ENCODE peak calls at places on chromosomes 4 and X, in six cellular contexts. One of them, this sample, is unnamed.

GRCh38 chr4:183333983-183334382 is 11.8 kb upstream of the CLDN24 start:
- DNase-seq in cardiac fibroblast: no peak
- DNase-seq in stimulated activated CD4-positive, alpha-beta T cell treated with anti-CD3 and anti-CD28 coated beads, Interleukin-15, amount 100 ng/mL, for 1 hour: no peak
- DNase-seq in CD8-positive, alpha-beta memory T cell: no peak
- DNase-seq in HepG2: peak
- DNase-seq in activated T-helper 1 cell treated with anti-CD3 and anti-CD28 coated beads, Interleukin-2, amount 50 U/mL, for 16 hours: no peak
- DNase-seq in this sample: peak

GRCh38 chrX:20053537-20053936 is 62.7 kb upstream of the BCLAF3 start:
- DNase-seq in stimulated activated CD4-positive, alpha-beta T cell treated with anti-CD3 and anti-CD28 coated beads, Interleukin-15, amount 100 ng/mL, for 1 hour: no peak
- DNase-seq in activated T-helper 1 cell treated with anti-CD3 and anti-CD28 coated beads, Interleukin-2, amount 50 U/mL, for 16 hours: no peak
- DNase-seq in CD8-positive, alpha-beta memory T cell: no peak
- DNase-seq in cardiac fibroblast: no peak
- DNase-seq in HepG2: no peak
- DNase-seq in this sample: no peak

GRCh38 chr4:153223418-153223792 is 19.2 kb downstream of the TRIM2 start:
- DNase-seq in stimulated activated CD4-positive, alpha-beta T cell treated with anti-CD3 and anti-CD28 coated beads, Interleukin-15, amount 100 ng/mL, for 1 hour: no peak
- DNase-seq in cardiac fibroblast: peak
- DNase-seq in CD8-positive, alpha-beta memory T cell: no peak
- DNase-seq in activated T-helper 1 cell treated with anti-CD3 and anti-CD28 coated beads, Interleukin-2, amount 50 U/mL, for 16 hours: no peak
- DNase-seq in HepG2: no peak
- DNase-seq in this sample: peak

GRCh38 chr4:22487333-22487732 is 28.5 kb downstream of the ADGRA3 start:
- DNase-seq in cardiac fibroblast: no peak
- DNase-seq in HepG2: peak
- DNase-seq in CD8-positive, alpha-beta memory T cell: no peak
- DNase-seq in activated T-helper 1 cell treated with anti-CD3 and anti-CD28 coated beads, Interleukin-2, amount 50 U/mL, for 16 hours: no peak
- DNase-seq in stimulated activated CD4-positive, alpha-beta T cell treated with anti-CD3 and anti-CD28 coated beads, Interleukin-15, amount 100 ng/mL, for 1 hour: no peak
- DNase-seq in this sample: no peak

GRCh38 chr4:3299538-3300197 is 6.8 kb downstream of the RGS12 start:
- DNase-seq in HepG2: no peak
- DNase-seq in CD8-positive, alpha-beta memory T cell: no peak
- DNase-seq in cardiac fibroblast: no peak
- DNase-seq in stimulated activated CD4-positive, alpha-beta T cell treated with anti-CD3 and anti-CD28 coated beads, Interleukin-15, amount 100 ng/mL, for 1 hour: no peak
- DNase-seq in activated T-helper 1 cell treated with anti-CD3 and anti-CD28 coated beads, Interleukin-2, amount 50 U/mL, for 16 hours: no peak
- DNase-seq in this sample: no peak

GRCh38 chr4:154018659-154019058 is 229.8 kb upstream of the SFRP2 start:
- DNase-seq in HepG2: no peak
- DNase-seq in activated T-helper 1 cell treated with anti-CD3 and anti-CD28 coated beads, Interleukin-2, amount 50 U/mL, for 16 hours: no peak
- DNase-seq in stimulated activated CD4-positive, alpha-beta T cell treated with anti-CD3 and anti-CD28 coated beads, Interleukin-15, amount 100 ng/mL, for 1 hour: peak
- DNase-seq in CD8-positive, alpha-beta memory T cell: no peak
- DNase-seq in cardiac fibroblast: no peak
- DNase-seq in this sample: no peak

GRCh38 chrX:93422693-93423092 is 250.7 kb downstream of the NAP1L3 start:
- DNase-seq in cardiac fibroblast: peak
- DNase-seq in activated T-helper 1 cell treated with anti-CD3 and anti-CD28 coated beads, Interleukin-2, amount 50 U/mL, for 16 hours: no peak
- DNase-seq in CD8-positive, alpha-beta memory T cell: no peak
- DNase-seq in stimulated activated CD4-positive, alpha-beta T cell treated with anti-CD3 and anti-CD28 coated beads, Interleukin-15, amount 100 ng/mL, for 1 hour: no peak
- DNase-seq in HepG2: peak
- DNase-seq in this sample: no peak

GRCh38 chrX:153968754-153969124 is 2.9 kb downstream of the HCFC1 start:
- DNase-seq in cardiac fibroblast: no peak
- DNase-seq in stimulated activated CD4-positive, alpha-beta T cell treated with anti-CD3 and anti-CD28 coated beads, Interleukin-15, amount 100 ng/mL, for 1 hour: no peak
- DNase-seq in activated T-helper 1 cell treated with anti-CD3 and anti-CD28 coated beads, Interleukin-2, amount 50 U/mL, for 16 hours: no peak
- DNase-seq in HepG2: no peak
- DNase-seq in CD8-positive, alpha-beta memory T cell: peak
- DNase-seq in this sample: peak

GRCh38 chrX:41890026-41890423 is 33.3 kb downstream of the CASK start:
- DNase-seq in CD8-positive, alpha-beta memory T cell: no peak
- DNase-seq in activated T-helper 1 cell treated with anti-CD3 and anti-CD28 coated beads, Interleukin-2, amount 50 U/mL, for 16 hours: no peak
- DNase-seq in cardiac fibroblast: no peak
- DNase-seq in HepG2: no peak
- DNase-seq in stimulated activated CD4-positive, alpha-beta T cell treated with anti-CD3 and anti-CD28 coated beads, Interleukin-15, amount 100 ng/mL, for 1 hour: no peak
- DNase-seq in this sample: peak

GRCh38 chrX:51641421-51642021 is 22.8 kb upstream of the CENPVL3 start:
- DNase-seq in activated T-helper 1 cell treated with anti-CD3 and anti-CD28 coated beads, Interleukin-2, amount 50 U/mL, for 16 hours: no peak
- DNase-seq in CD8-positive, alpha-beta memory T cell: no peak
- DNase-seq in cardiac fibroblast: peak
- DNase-seq in HepG2: peak
- DNase-seq in stimulated activated CD4-positive, alpha-beta T cell treated with anti-CD3 and anti-CD28 coated beads, Interleukin-15, amount 100 ng/mL, for 1 hour: no peak
- DNase-seq in this sample: peak

GRCh38 chr4:94469221-94469784 is 17.6 kb downstream of the PDLIM5 start:
- DNase-seq in HepG2: no peak
- DNase-seq in activated T-helper 1 cell treated with anti-CD3 and anti-CD28 coated beads, Interleukin-2, amount 50 U/mL, for 16 hours: no peak
- DNase-seq in stimulated activated CD4-positive, alpha-beta T cell treated with anti-CD3 and anti-CD28 coated beads, Interleukin-15, amount 100 ng/mL, for 1 hour: no peak
- DNase-seq in CD8-positive, alpha-beta memory T cell: no peak
- DNase-seq in cardiac fibroblast: no peak
- DNase-seq in this sample: no peak

GRCh38 chr4:8321220-8321619 is 51.7 kb downstream of the HTRA3 start:
- DNase-seq in HepG2: no peak
- DNase-seq in cardiac fibroblast: no peak
- DNase-seq in stimulated activated CD4-positive, alpha-beta T cell treated with anti-CD3 and anti-CD28 coated beads, Interleukin-15, amount 100 ng/mL, for 1 hour: no peak
- DNase-seq in activated T-helper 1 cell treated with anti-CD3 and anti-CD28 coated beads, Interleukin-2, amount 50 U/mL, for 16 hours: no peak
- DNase-seq in CD8-positive, alpha-beta memory T cell: no peak
- DNase-seq in this sample: no peak

GRCh38 chr4:40613456-40613855 is 16.2 kb downstream of the RBM47 start:
- DNase-seq in CD8-positive, alpha-beta memory T cell: no peak
- DNase-seq in HepG2: no peak
- DNase-seq in cardiac fibroblast: peak
- DNase-seq in activated T-helper 1 cell treated with anti-CD3 and anti-CD28 coated beads, Interleukin-2, amount 50 U/mL, for 16 hours: no peak
- DNase-seq in stimulated activated CD4-positive, alpha-beta T cell treated with anti-CD3 and anti-CD28 coated beads, Interleukin-15, amount 100 ng/mL, for 1 hour: no peak
- DNase-seq in this sample: no peak

GRCh38 chr4:54585321-54586000 is 72.3 kb upstream of the KIT start:
- DNase-seq in activated T-helper 1 cell treated with anti-CD3 and anti-CD28 coated beads, Interleukin-2, amount 50 U/mL, for 16 hours: no peak
- DNase-seq in cardiac fibroblast: peak
- DNase-seq in HepG2: no peak
- DNase-seq in stimulated activated CD4-positive, alpha-beta T cell treated with anti-CD3 and anti-CD28 coated beads, Interleukin-15, amount 100 ng/mL, for 1 hour: no peak
- DNase-seq in CD8-positive, alpha-beta memory T cell: no peak
- DNase-seq in this sample: peak

GRCh38 chrX:140163376-140164159 is 198.2 kb upstream of the CXorf66 start:
- DNase-seq in cardiac fibroblast: peak
- DNase-seq in stimulated activated CD4-positive, alpha-beta T cell treated with anti-CD3 and anti-CD28 coated beads, Interleukin-15, amount 100 ng/mL, for 1 hour: no peak
- DNase-seq in CD8-positive, alpha-beta memory T cell: no peak
- DNase-seq in activated T-helper 1 cell treated with anti-CD3 and anti-CD28 coated beads, Interleukin-2, amount 50 U/mL, for 16 hours: no peak
- DNase-seq in HepG2: no peak
- DNase-seq in this sample: no peak

GRCh38 chr4:147511005-147511660 is 30.2 kb downstream of the EDNRA start:
- DNase-seq in activated T-helper 1 cell treated with anti-CD3 and anti-CD28 coated beads, Interleukin-2, amount 50 U/mL, for 16 hours: no peak
- DNase-seq in CD8-positive, alpha-beta memory T cell: no peak
- DNase-seq in cardiac fibroblast: peak
- DNase-seq in HepG2: no peak
- DNase-seq in stimulated activated CD4-positive, alpha-beta T cell treated with anti-CD3 and anti-CD28 coated beads, Interleukin-15, amount 100 ng/mL, for 1 hour: no peak
- DNase-seq in this sample: no peak

GRCh38 chr4:131978120-131978519 is 1171.0 kb upstream of the PCDH10 start:
- DNase-seq in HepG2: no peak
- DNase-seq in activated T-helper 1 cell treated with anti-CD3 and anti-CD28 coated beads, Interleukin-2, amount 50 U/mL, for 16 hours: no peak
- DNase-seq in stimulated activated CD4-positive, alpha-beta T cell treated with anti-CD3 and anti-CD28 coated beads, Interleukin-15, amount 100 ng/mL, for 1 hour: no peak
- DNase-seq in cardiac fibroblast: no peak
- DNase-seq in CD8-positive, alpha-beta memory T cell: no peak
- DNase-seq in this sample: no peak

GRCh38 chrX:101117701-101118100 is 19.7 kb downstream of the CENPI start:
- DNase-seq in CD8-positive, alpha-beta memory T cell: no peak
- DNase-seq in HepG2: no peak
- DNase-seq in cardiac fibroblast: peak
- DNase-seq in activated T-helper 1 cell treated with anti-CD3 and anti-CD28 coated beads, Interleukin-2, amount 50 U/mL, for 16 hours: no peak
- DNase-seq in stimulated activated CD4-positive, alpha-beta T cell treated with anti-CD3 and anti-CD28 coated beads, Interleukin-15, amount 100 ng/mL, for 1 hour: no peak
- DNase-seq in this sample: no peak

GRCh38 chr4:99022566-99022965 is 27.0 kb downstream of the METAP1 start:
- DNase-seq in HepG2: no peak
- DNase-seq in cardiac fibroblast: no peak
- DNase-seq in activated T-helper 1 cell treated with anti-CD3 and anti-CD28 coated beads, Interleukin-2, amount 50 U/mL, for 16 hours: no peak
- DNase-seq in CD8-positive, alpha-beta memory T cell: no peak
- DNase-seq in stimulated activated CD4-positive, alpha-beta T cell treated with anti-CD3 and anti-CD28 coated beads, Interleukin-15, amount 100 ng/mL, for 1 hour: no peak
- DNase-seq in this sample: no peak

GRCh38 chr4:155207534-155208257 is 740 bp upstream of the NPY2R start:
- DNase-seq in CD8-positive, alpha-beta memory T cell: no peak
- DNase-seq in activated T-helper 1 cell treated with anti-CD3 and anti-CD28 coated beads, Interleukin-2, amount 50 U/mL, for 16 hours: no peak
- DNase-seq in cardiac fibroblast: peak
- DNase-seq in HepG2: no peak
- DNase-seq in stimulated activated CD4-positive, alpha-beta T cell treated with anti-CD3 and anti-CD28 coated beads, Interleukin-15, amount 100 ng/mL, for 1 hour: no peak
- DNase-seq in this sample: no peak

GRCh38 chrX:128781506-128781905 is 729.3 kb upstream of the ACTRT1 start:
- DNase-seq in cardiac fibroblast: no peak
- DNase-seq in HepG2: peak
- DNase-seq in stimulated activated CD4-positive, alpha-beta T cell treated with anti-CD3 and anti-CD28 coated beads, Interleukin-15, amount 100 ng/mL, for 1 hour: no peak
- DNase-seq in CD8-positive, alpha-beta memory T cell: no peak
- DNase-seq in activated T-helper 1 cell treated with anti-CD3 and anti-CD28 coated beads, Interleukin-2, amount 50 U/mL, for 16 hours: no peak
- DNase-seq in this sample: peak

GRCh38 chr4:159608434-159608833 is 505.6 kb downstream of the RAPGEF2 start:
- DNase-seq in stimulated activated CD4-positive, alpha-beta T cell treated with anti-CD3 and anti-CD28 coated beads, Interleukin-15, amount 100 ng/mL, for 1 hour: no peak
- DNase-seq in CD8-positive, alpha-beta memory T cell: no peak
- DNase-seq in activated T-helper 1 cell treated with anti-CD3 and anti-CD28 coated beads, Interleukin-2, amount 50 U/mL, for 16 hours: no peak
- DNase-seq in HepG2: no peak
- DNase-seq in cardiac fibroblast: no peak
- DNase-seq in this sample: no peak

GRCh38 chrX:78105944-78106650 is 2.0 kb downstream of the PGK1 start:
- DNase-seq in CD8-positive, alpha-beta memory T cell: peak
- DNase-seq in activated T-helper 1 cell treated with anti-CD3 and anti-CD28 coated beads, Interleukin-2, amount 50 U/mL, for 16 hours: peak
- DNase-seq in cardiac fibroblast: no peak
- DNase-seq in HepG2: no peak
- DNase-seq in stimulated activated CD4-positive, alpha-beta T cell treated with anti-CD3 and anti-CD28 coated beads, Interleukin-15, amount 100 ng/mL, for 1 hour: no peak
- DNase-seq in this sample: no peak

GRCh38 chrX:123884809-123885408 is 25.1 kb downstream of the XIAP start:
- DNase-seq in activated T-helper 1 cell treated with anti-CD3 and anti-CD28 coated beads, Interleukin-2, amount 50 U/mL, for 16 hours: no peak
- DNase-seq in stimulated activated CD4-positive, alpha-beta T cell treated with anti-CD3 and anti-CD28 coated beads, Interleukin-15, amount 100 ng/mL, for 1 hour: no peak
- DNase-seq in cardiac fibroblast: peak
- DNase-seq in HepG2: peak
- DNase-seq in CD8-positive, alpha-beta memory T cell: no peak
- DNase-seq in this sample: peak

GRCh38 chr4:76095568-76095967 is 21.1 kb downstream of the ART3 start:
- DNase-seq in cardiac fibroblast: no peak
- DNase-seq in CD8-positive, alpha-beta memory T cell: no peak
- DNase-seq in HepG2: no peak
- DNase-seq in activated T-helper 1 cell treated with anti-CD3 and anti-CD28 coated beads, Interleukin-2, amount 50 U/mL, for 16 hours: no peak
- DNase-seq in stimulated activated CD4-positive, alpha-beta T cell treated with anti-CD3 and anti-CD28 coated beads, Interleukin-15, amount 100 ng/mL, for 1 hour: no peak
- DNase-seq in this sample: no peak